ENCODE peak calls at places on chromosomes 16 and 17, in six cellular contexts. H is colonic mucosa, A is H1, T is Peyer's patch, Q is neural progenitor cell, K is fibroblast of lung. Z is an unnamed sample.
A peak's percentile ranks its signal among the peaks of the same experiment; 100 is the strongest.

GRCh38 chr16:68227183-68227793 is 8.6 kb downstream of the ESRP2 start:
- DNase-seq in Q (no peak), A (no peak), K (no peak), T (peak; percentile 44), H (no peak), Z (no peak)

GRCh38 chr17:57352658-57353057 is 96.3 kb downstream of the MSI2 start:
- DNase-seq in Q (no peak), A (no peak), T (no peak), K (no peak), H (no peak), Z (no peak)

GRCh38 chr17:50020841-50021599 is 26.0 kb upstream of the DLX3 start:
- DNase-seq in K (no peak), T (no peak), A (no peak), H (no peak), Q (no peak), Z (no peak)

GRCh38 chr17:17567114-17567513 is 24.4 kb downstream of the PEMT start:
- DNase-seq in T (no peak), Q (no peak), K (no peak), A (no peak), H (no peak), Z (no peak)

GRCh38 chr16:81748476-81749198 is 30.5 kb upstream of the PLCG2 start:
- DNase-seq in T (peak; percentile 41), H (no peak), A (no peak), K (no peak), Q (no peak), Z (no peak)

GRCh38 chr16:71337631-71338030 is 20.9 kb upstream of the CALB2 start:
- DNase-seq in H (no peak), Q (no peak), A (no peak), K (no peak), T (no peak), Z (no peak)

GRCh38 chr16:83336630-83337029 is 471.1 kb upstream of the HSBP1 start:
- DNase-seq in Q (no peak), A (no peak), T (no peak), K (peak; percentile 76), H (no peak), Z (no peak)

GRCh38 chr16:66247516-66248089 is 118.9 kb upstream of the CDH5 start:
- DNase-seq in H (no peak), Q (no peak), A (no peak), K (peak; percentile 51), T (no peak), Z (no peak)

GRCh38 chr16:57591086-57591869 is 37.2 kb upstream of the ADGRG1 start:
- DNase-seq in A (peak; percentile 88), T (peak; percentile 53), K (peak; percentile 89), Q (peak; percentile 85), H (peak; percentile 75), Z (peak; percentile 55)

GRCh38 chr17:10652984-10653680 is 4.0 kb downstream of the MYH3 start:
- DNase-seq in K (peak; percentile 13), A (no peak), H (no peak), Q (no peak), T (no peak), Z (no peak)

GRCh38 chr17:40251576-40251975 is 32.5 kb downstream of the WIPF2 start:
- DNase-seq in Q (no peak), H (peak; percentile 47), T (no peak), A (no peak), K (peak; percentile 89), Z (no peak)

GRCh38 chr17:16434662-16435061 is 19.3 kb downstream of the TRPV2 start:
- DNase-seq in H (no peak), T (no peak), Q (no peak), K (no peak), A (peak; percentile 70), Z (no peak)

GRCh38 chr16:88287219-88287618 is 95.5 kb upstream of the ZNF469 start:
- DNase-seq in T (no peak), K (peak; percentile 27), H (no peak), A (peak; percentile 76), Q (no peak), Z (no peak)

DNA sequence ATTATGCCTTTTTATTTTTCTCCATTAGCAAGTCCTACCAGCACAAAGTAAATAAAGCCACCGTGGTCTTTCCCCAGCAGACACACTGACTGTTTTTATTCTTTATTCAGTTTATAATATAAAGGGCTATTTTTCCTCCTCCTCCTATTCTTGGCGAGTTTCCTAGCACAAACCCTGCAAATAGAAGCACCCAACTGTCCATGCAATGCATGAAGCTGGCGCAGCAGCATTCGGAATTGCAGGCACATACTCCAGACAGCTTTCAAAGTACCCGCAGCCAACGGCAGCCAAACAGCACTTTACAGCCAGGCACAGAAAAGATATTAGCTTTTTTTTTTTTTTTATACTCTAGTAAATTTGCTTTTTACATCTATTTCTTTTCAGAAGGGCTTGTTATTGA is 583.3 kb upstream of the PSMD7 start:
- DNase-seq in H (no peak), A (no peak), T (no peak), Q (no peak), K (no peak), Z (no peak)
- H3K27ac ChIP-seq in H (no peak overlapping the region), A (no peak overlapping the region), T (no peak overlapping the region), Q (no peak overlapping the region), K (no peak overlapping the region), Z (no peak overlapping the region)

GRCh38 chr16:17354121-17354750 is 116.5 kb downstream of the XYLT1 start:
- DNase-seq in T (no peak), H (no peak), Q (peak; percentile 61), K (no peak), A (no peak), Z (no peak)
- TF ChIP-seq CTCF in T (no peak), H (no peak), Q (no peak), K (no peak), A (no peak), Z (no peak)

DNA sequence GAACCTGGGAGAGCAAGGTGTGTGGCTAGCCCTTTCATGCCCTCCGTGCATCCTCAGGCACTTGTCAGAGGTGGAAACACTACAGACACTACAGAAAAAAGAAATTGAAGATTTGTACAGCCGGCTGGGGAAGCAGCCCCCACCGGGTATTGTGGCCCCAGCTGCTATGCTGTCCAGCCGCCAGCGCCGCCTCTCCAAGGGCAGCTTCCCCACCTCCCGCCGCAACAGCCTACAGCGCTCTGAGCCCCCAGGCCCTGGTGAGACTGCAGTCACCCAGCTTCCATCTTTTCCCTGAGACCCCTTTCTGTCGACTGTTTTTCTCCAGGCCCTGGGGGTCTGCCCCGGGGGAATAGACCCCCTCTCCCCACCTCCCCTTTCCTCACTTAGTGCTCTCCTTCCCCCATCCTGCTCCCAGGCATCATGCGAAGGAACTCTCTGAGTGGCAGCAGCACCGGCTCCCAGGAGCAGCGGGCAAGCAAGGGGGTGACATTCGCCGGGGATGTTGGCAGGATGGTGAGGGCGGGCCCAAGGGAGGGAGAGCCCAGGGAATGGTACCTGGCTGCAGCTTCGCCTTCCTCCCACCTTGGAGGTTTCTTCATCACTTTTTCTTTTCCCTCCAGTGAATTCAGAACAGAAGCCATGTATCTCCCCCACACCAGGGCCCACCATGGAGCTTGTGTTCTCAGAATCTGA is 2.3 kb downstream of the COA3 start:
- DNase-seq in A (no peak), T (no peak), K (no peak), H (no peak), Q (no peak), Z (no peak)
- H3K27ac ChIP-seq in A (no peak overlapping the region), T (no peak overlapping the region), K (no peak overlapping the region), H (peak overlapping the region; percentile 74), Q (no peak overlapping the region), Z (no peak overlapping the region)

DNA sequence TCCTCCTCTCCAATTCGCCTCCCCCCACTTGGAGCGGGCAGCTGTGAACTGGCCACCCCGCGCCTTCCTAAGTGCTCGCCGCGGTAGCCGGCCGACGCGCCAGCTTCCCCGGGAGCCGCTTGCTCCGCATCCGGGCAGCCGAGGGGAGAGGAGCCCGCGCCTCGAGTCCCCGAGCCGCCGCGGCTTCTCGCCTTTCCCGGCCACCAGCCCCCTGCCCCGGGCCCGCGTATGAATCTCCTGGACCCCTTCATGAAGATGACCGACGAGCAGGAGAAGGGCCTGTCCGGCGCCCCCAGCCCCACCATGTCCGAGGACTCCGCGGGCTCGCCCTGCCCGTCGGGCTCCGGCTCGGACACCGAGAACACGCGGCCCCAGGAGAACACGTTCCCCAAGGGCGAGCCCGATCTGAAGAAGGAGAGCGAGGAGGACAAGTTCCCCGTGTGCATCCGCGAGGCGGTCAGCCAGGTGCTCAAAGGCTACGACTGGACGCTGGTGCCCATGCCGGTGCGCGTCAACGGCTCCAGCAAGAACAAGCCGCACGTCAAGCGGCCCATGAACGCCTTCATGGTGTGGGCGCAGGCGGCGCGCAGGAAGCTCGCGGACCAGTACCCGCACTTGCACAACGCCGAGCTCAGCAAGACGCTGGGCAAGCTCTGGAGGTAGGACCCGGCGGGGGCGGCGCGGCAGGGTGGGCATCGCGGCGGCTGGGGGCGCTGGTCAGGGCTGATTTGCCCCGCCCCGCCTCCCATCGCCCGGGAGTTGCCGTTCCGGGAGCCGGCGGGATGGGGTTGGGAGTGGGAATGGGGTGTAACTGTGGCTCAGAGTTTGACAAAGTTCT is 563 bp downstream of the SOX9 start:
- DNase-seq in A (peak; percentile 81), H (peak; percentile 58), K (peak; percentile 79), T (no peak), Q (peak; percentile 71), Z (no peak)
- TF ChIP-seq CTCF in A (no peak), H (no peak), K (no peak), T (no peak), Q (peak; percentile 40), Z (no peak)

GRCh38 chr16:29802416-29802935 is 3.9 kb upstream of the MAZ start:
- DNase-seq in Q (no peak), T (no peak), H (no peak), K (no peak), A (no peak), Z (no peak)
- H3K27ac ChIP-seq in Q (peak overlapping the region; percentile 61), T (no peak overlapping the region), H (no peak overlapping the region), K (no peak overlapping the region), A (no peak overlapping the region), Z (no peak overlapping the region)

GRCh38 chr16:5793556-5793955 is 696.0 kb upstream of the EEF2KMT start:
- DNase-seq in Q (no peak), K (no peak), A (no peak), T (no peak), H (no peak), Z (no peak)
- TF ChIP-seq CTCF in Q (no peak), K (no peak), A (no peak), T (no peak), H (no peak), Z (no peak)

GRCh38 chr16:56269276-56269675 is 78.0 kb downstream of the GNAO1 start:
- DNase-seq in Q (no peak), T (no peak), A (no peak), K (no peak), H (no peak), Z (no peak)
- H3K27ac ChIP-seq in Q (no peak overlapping the region), T (no peak overlapping the region), A (no peak overlapping the region), K (no peak overlapping the region), H (peak overlapping the region; percentile 4), Z (no peak overlapping the region)

GRCh38 chr16:85553436-85554113 is 59.5 kb upstream of the GSE1 start:
- DNase-seq in H (peak; percentile 76), A (peak; percentile 80), K (peak; percentile 59), T (peak; percentile 51), Q (no peak), Z (peak; percentile 45)
- TF ChIP-seq CTCF in H (no peak), A (peak; percentile 1), K (no peak), T (no peak), Q (peak; percentile 49), Z (no peak)